ENCODE peak calls at places on chromosomes 12 and 14, in seven cellular contexts. Q is epithelial cell of esophagus, M is H9, Z is BE2C, D is PC-9, F is neural crest cell, N is MM.1S. O is an unnamed sample.

GRCh38 chr12:38744056-38744455 is 161.3 kb downstream of the CPNE8 start:
- DNase-seq in Q (no peak), M (no peak), Z (no peak), D (no peak), F (no peak), N (no peak), O (no peak)

GRCh38 chr12:103901518-103902173 is 28.6 kb upstream of the HSP90B1 start:
- DNase-seq in Q (no peak), M (no peak), Z (no peak), D (no peak), F (no peak), N (peak; percentile 92), O (no peak)

GRCh38 chr12:52752516-52752915 is 24.6 kb downstream of the KRT76 start:
- DNase-seq in Q (no peak), M (no peak), Z (no peak), D (no peak), F (no peak), N (no peak), O (no peak)

GRCh38 chr14:104542871-104543830 is 36.4 kb upstream of the C14orf180 start:
- DNase-seq in Q (no peak), M (no peak), Z (no peak), D (no peak), F (no peak), N (no peak), O (no peak)

GRCh38 chr14:37417833-37418232 is 177.2 kb downstream of the FOXA1 start:
- DNase-seq in Q (no peak), M (no peak), Z (no peak), D (no peak), F (no peak), N (no peak), O (no peak)

GRCh38 chr12:10716704-10717315 is 6.3 kb downstream of the YBX3 start:
- DNase-seq in Q (peak; percentile 99), M (peak; percentile 69), Z (no peak), D (peak; percentile 94), F (no peak), N (no peak), O (no peak)

GRCh38 chr14:50025073-50025472 is 91.3 kb downstream of the VCPKMT start:
- DNase-seq in Q (no peak), M (no peak), Z (no peak), D (no peak), F (no peak), N (no peak), O (no peak)

GRCh38 chr12:109770104-109770860 is 56.7 kb downstream of the FAM222A start:
- DNase-seq in Q (no peak), M (peak; percentile 25), Z (no peak), D (no peak), F (no peak), N (no peak), O (no peak)

GRCh38 chr14:97489750-97490149 is 692.6 kb downstream of the VRK1 start:
- DNase-seq in Q (no peak), M (no peak), Z (no peak), D (no peak), F (no peak), N (no peak), O (no peak)

GRCh38 chr12:28033538-28033915 is 61.0 kb upstream of the PTHLH start:
- DNase-seq in Q (peak; percentile 92), M (no peak), Z (no peak), D (no peak), F (no peak), N (no peak), O (no peak)

GRCh38 chr12:83123039-83123438 is 436.3 kb downstream of the TMTC2 start:
- DNase-seq in Q (peak; percentile 6), M (no peak), Z (no peak), D (no peak), F (no peak), N (no peak), O (no peak)

GRCh38 chr12:48183876-48184548 is 568 bp downstream of the CCDC184 start:
- DNase-seq in Q (no peak), M (no peak), Z (peak; percentile 34), D (no peak), F (peak; percentile 23), N (no peak), O (no peak)

GRCh38 chr12:48182659-48183058 is 785 bp upstream of the CCDC184 start:
- DNase-seq in Q (no peak), M (no peak), Z (no peak), D (no peak), F (no peak), N (no peak), O (no peak)

GRCh38 chr12:48185181-48185919 is 1.9 kb downstream of the CCDC184 start:
- DNase-seq in Q (peak; percentile 31), M (peak; percentile 56), Z (no peak), D (no peak), F (peak; percentile 28), N (no peak), O (peak; percentile 30)

GRCh38 chr12:48184549-48184922 is 1.1 kb downstream of the CCDC184 start:
- DNase-seq in Q (no peak), M (no peak), Z (no peak), D (no peak), F (peak; percentile 4), N (no peak), O (no peak)

DNA sequence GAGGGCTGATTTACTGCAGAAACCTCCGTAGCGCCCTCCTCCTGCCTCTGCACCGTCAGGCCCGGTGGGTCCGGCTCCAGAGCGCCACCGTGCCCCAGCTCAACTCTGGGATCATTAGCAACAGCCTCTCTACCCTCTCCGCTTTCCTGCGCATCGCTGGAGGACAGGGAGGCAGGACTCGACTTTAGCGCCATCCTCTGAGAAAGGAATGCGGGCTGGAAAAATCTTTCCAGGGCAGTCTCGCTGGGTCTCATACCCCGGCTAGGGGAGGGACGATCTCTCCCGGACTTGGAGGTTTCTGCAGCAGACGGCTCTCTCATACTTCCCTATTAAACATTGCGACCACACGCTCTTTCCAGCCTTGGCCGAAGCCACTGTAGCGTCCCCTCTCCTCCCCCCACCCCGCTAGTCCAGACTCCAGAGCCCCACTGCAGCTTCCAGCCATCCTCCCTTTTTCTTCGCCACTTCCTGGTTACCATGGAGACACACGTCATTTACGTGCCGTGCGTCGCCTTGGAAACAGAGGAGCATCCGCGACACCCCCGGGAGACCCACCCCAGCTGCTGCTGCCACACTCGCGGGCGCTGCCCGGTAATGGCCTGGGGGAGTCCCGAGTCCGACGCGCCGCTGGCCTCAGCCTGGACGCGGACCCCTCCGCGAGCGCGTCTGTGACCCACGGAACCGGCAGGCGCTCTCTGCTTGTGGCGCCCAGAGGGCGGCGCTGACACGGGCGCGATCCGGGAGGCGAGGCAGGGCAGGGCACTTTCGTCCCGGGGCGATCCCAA is at the start of gene CCDC184:
- DNase-seq in Q (peak; percentile 47), M (peak; percentile 86), Z (peak; percentile 80), D (no peak), F (peak; percentile 70), N (peak; percentile 78), O (peak; percentile 85)
- TF ChIP-seq CTCF in Q (no peak), M (peak; percentile 51), Z (peak; percentile 39), D (no peak), F (peak; percentile 58), N (peak; percentile 48), O (peak; percentile 51)

GRCh38 chr14:61466905-61467280 is 145.5 kb downstream of the PRKCH start:
- DNase-seq in Q (no peak), M (no peak), Z (no peak), D (no peak), F (no peak), N (no peak), O (no peak)
- TF ChIP-seq CTCF in Q (no peak), M (no peak), Z (no peak), D (no peak), F (no peak), N (no peak), O (no peak)

DNA sequence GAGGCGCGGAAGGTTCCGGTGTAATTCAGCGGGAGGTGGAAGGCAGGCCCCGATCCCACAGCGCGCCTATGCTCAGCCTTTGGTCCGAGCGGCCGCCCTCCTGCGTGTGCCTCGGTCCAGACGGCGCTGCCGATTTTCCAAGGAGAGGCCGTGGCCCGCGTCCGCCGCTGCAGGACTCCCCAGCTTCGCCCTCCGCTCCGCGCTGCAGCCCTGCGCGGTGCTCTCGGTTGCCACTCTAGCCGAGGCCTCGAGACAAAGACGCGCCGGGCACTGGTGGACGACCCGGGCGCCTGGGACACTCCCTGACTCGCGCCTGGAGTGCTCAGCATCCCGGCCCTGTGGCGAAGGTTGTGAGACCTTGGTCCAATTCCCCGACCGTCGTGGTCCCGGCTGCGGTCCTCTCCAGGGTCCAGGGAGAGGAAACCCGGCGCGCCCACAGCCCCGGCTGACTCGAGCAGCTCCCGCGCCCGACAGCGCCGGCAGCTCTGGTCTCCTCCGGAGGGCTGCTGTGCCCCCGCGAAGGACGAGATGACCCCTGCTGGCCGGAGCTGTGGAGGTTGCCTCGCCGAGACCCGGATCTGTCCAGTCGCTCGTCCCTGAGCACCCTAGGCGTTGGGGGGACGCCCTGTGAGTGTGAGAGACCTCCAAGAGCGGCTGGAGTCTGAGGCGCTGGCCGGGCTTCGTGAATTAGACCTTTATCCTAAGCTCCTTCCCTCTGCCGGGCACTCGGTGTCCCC is 6.5 kb downstream of the HOXC12 start:
- DNase-seq in Q (no peak), M (peak; percentile 79), Z (no peak), D (no peak), F (no peak), N (no peak), O (no peak)
- TF ChIP-seq CTCF in Q (no peak), M (peak; percentile 38), Z (no peak), D (no peak), F (no peak), N (no peak), O (no peak)

GRCh38 chr14:92458959-92459478 is 54.6 kb upstream of the RIN3 start:
- DNase-seq in Q (no peak), M (peak; percentile 20), Z (no peak), D (no peak), F (no peak), N (no peak), O (no peak)
- TF ChIP-seq CTCF in Q (no peak), M (no peak), Z (no peak), D (no peak), F (no peak), N (no peak), O (no peak)

GRCh38 chr12:92041742-92042141 is 103.9 kb downstream of the BTG1 start:
- DNase-seq in Q (peak; percentile 89), M (no peak), Z (no peak), D (no peak), F (no peak), N (peak; percentile 65), O (no peak)
- TF ChIP-seq CTCF in Q (peak; percentile 23), M (no peak), Z (no peak), D (no peak), F (no peak), N (peak; percentile 17), O (no peak)